ENCODE peak calls at places on chromosome 19, in ten cellular contexts. One of them, this sample, is unnamed.
A peak's percentile ranks its signal among the peaks of the same experiment; 100 is the strongest.

GRCh38 chr19:17468302-17469091 is 1.8 kb upstream of the SLC27A1 start:
- DNase-seq in choroid plexus epithelial cell: peak; percentile 26
- DNase-seq in left ventricle myocardium inferior: peak; percentile 83
- DNase-seq in PC-3: no peak
- DNase-seq in astrocyte of the spinal cord: no peak
- DNase-seq in lower lobe of right lung: peak; percentile 78
- DNase-seq in mesothelial cell of epicardium: no peak
- DNase-seq in GM23338: peak; percentile 46
- DNase-seq in glutamatergic neuron: no peak
- DNase-seq in AG10803: peak; percentile 55
- DNase-seq in this sample: no peak

GRCh38 chr19:6484251-6484650 is 2.7 kb upstream of the DENND1C start:
- DNase-seq in GM23338: no peak
- DNase-seq in PC-3: no peak
- DNase-seq in glutamatergic neuron: no peak
- DNase-seq in left ventricle myocardium inferior: no peak
- DNase-seq in lower lobe of right lung: peak; percentile 61
- DNase-seq in mesothelial cell of epicardium: no peak
- DNase-seq in AG10803: no peak
- DNase-seq in astrocyte of the spinal cord: no peak
- DNase-seq in choroid plexus epithelial cell: no peak
- DNase-seq in this sample: no peak

GRCh38 chr19:3117746-3118145 is 18.1 kb upstream of the GNA15 start:
- DNase-seq in left ventricle myocardium inferior: no peak
- DNase-seq in PC-3: no peak
- DNase-seq in mesothelial cell of epicardium: no peak
- DNase-seq in astrocyte of the spinal cord: no peak
- DNase-seq in lower lobe of right lung: no peak
- DNase-seq in choroid plexus epithelial cell: no peak
- DNase-seq in AG10803: no peak
- DNase-seq in GM23338: no peak
- DNase-seq in glutamatergic neuron: no peak
- DNase-seq in this sample: no peak

GRCh38 chr19:34351382-34351802 is 13.6 kb upstream of the GPI start:
- DNase-seq in lower lobe of right lung: no peak
- DNase-seq in choroid plexus epithelial cell: peak; percentile 42
- DNase-seq in left ventricle myocardium inferior: no peak
- DNase-seq in GM23338: no peak
- DNase-seq in glutamatergic neuron: no peak
- DNase-seq in mesothelial cell of epicardium: no peak
- DNase-seq in AG10803: no peak
- DNase-seq in astrocyte of the spinal cord: no peak
- DNase-seq in PC-3: peak; percentile 4
- DNase-seq in this sample: no peak

GRCh38 chr19:648904-649733 is 9.4 kb downstream of the FGF22 start:
- DNase-seq in AG10803: no peak
- DNase-seq in glutamatergic neuron: no peak
- DNase-seq in choroid plexus epithelial cell: no peak
- DNase-seq in left ventricle myocardium inferior: no peak
- DNase-seq in astrocyte of the spinal cord: no peak
- DNase-seq in mesothelial cell of epicardium: no peak
- DNase-seq in PC-3: no peak
- DNase-seq in lower lobe of right lung: no peak
- DNase-seq in GM23338: no peak
- DNase-seq in this sample: no peak

GRCh38 chr19:30003862-30004261 is 61.8 kb downstream of the URI1 start:
- DNase-seq in astrocyte of the spinal cord: no peak
- DNase-seq in PC-3: no peak
- DNase-seq in glutamatergic neuron: no peak
- DNase-seq in choroid plexus epithelial cell: peak; percentile 20
- DNase-seq in GM23338: no peak
- DNase-seq in AG10803: no peak
- DNase-seq in left ventricle myocardium inferior: no peak
- DNase-seq in lower lobe of right lung: no peak
- DNase-seq in mesothelial cell of epicardium: no peak
- DNase-seq in this sample: no peak

GRCh38 chr19:54607782-54608150 is 14.3 kb downstream of the LILRA1 start:
- DNase-seq in glutamatergic neuron: no peak
- DNase-seq in lower lobe of right lung: no peak
- DNase-seq in GM23338: no peak
- DNase-seq in choroid plexus epithelial cell: no peak
- DNase-seq in AG10803: no peak
- DNase-seq in mesothelial cell of epicardium: no peak
- DNase-seq in astrocyte of the spinal cord: no peak
- DNase-seq in left ventricle myocardium inferior: no peak
- DNase-seq in PC-3: no peak
- DNase-seq in this sample: no peak

GRCh38 chr19:48135411-48135810 is 24.8 kb upstream of the PLA2G4C start:
- DNase-seq in GM23338: peak; percentile 29
- DNase-seq in PC-3: no peak
- DNase-seq in lower lobe of right lung: no peak
- DNase-seq in choroid plexus epithelial cell: no peak
- DNase-seq in AG10803: no peak
- DNase-seq in astrocyte of the spinal cord: no peak
- DNase-seq in mesothelial cell of epicardium: no peak
- DNase-seq in left ventricle myocardium inferior: no peak
- DNase-seq in glutamatergic neuron: no peak
- DNase-seq in this sample: no peak

GRCh38 chr19:6663236-6664187 is 6.4 kb downstream of the TNFSF14 start:
- DNase-seq in lower lobe of right lung: no peak
- DNase-seq in choroid plexus epithelial cell: no peak
- DNase-seq in glutamatergic neuron: no peak
- DNase-seq in GM23338: no peak
- DNase-seq in AG10803: peak; percentile 13
- DNase-seq in astrocyte of the spinal cord: no peak
- DNase-seq in mesothelial cell of epicardium: no peak
- DNase-seq in PC-3: peak; percentile 28
- DNase-seq in left ventricle myocardium inferior: no peak
- DNase-seq in this sample: no peak

GRCh38 chr19:4547303-4548237 is 7.7 kb upstream of the LRG1 start:
- DNase-seq in glutamatergic neuron: no peak
- DNase-seq in mesothelial cell of epicardium: no peak
- DNase-seq in astrocyte of the spinal cord: no peak
- DNase-seq in left ventricle myocardium inferior: no peak
- DNase-seq in PC-3: peak; percentile 51
- DNase-seq in AG10803: no peak
- DNase-seq in choroid plexus epithelial cell: no peak
- DNase-seq in GM23338: no peak
- DNase-seq in lower lobe of right lung: peak; percentile 77
- DNase-seq in this sample: no peak
- TF ChIP-seq CTCF in glutamatergic neuron: no peak
- TF ChIP-seq CTCF in mesothelial cell of epicardium: no peak
- TF ChIP-seq CTCF in astrocyte of the spinal cord: peak; percentile 48
- TF ChIP-seq CTCF in left ventricle myocardium inferior: peak; percentile 35
- TF ChIP-seq CTCF in PC-3: peak; percentile 71
- TF ChIP-seq CTCF in AG10803: peak; percentile 28
- TF ChIP-seq CTCF in choroid plexus epithelial cell: peak; percentile 60
- TF ChIP-seq CTCF in GM23338: peak; percentile 56
- TF ChIP-seq CTCF in lower lobe of right lung: peak; percentile 33
- TF ChIP-seq CTCF in this sample: peak; percentile 32

GRCh38 chr19:14317157-14317556 is 64.1 kb upstream of the ADGRE5 start:
- DNase-seq in mesothelial cell of epicardium: no peak
- DNase-seq in choroid plexus epithelial cell: no peak
- DNase-seq in GM23338: no peak
- DNase-seq in lower lobe of right lung: no peak
- DNase-seq in glutamatergic neuron: no peak
- DNase-seq in astrocyte of the spinal cord: no peak
- DNase-seq in AG10803: no peak
- DNase-seq in left ventricle myocardium inferior: no peak
- DNase-seq in PC-3: no peak
- DNase-seq in this sample: no peak

GRCh38 chr19:14320253-14320652 is 61.0 kb upstream of the ADGRE5 start:
- DNase-seq in choroid plexus epithelial cell: no peak
- DNase-seq in PC-3: no peak
- DNase-seq in left ventricle myocardium inferior: no peak
- DNase-seq in mesothelial cell of epicardium: no peak
- DNase-seq in astrocyte of the spinal cord: no peak
- DNase-seq in lower lobe of right lung: no peak
- DNase-seq in glutamatergic neuron: no peak
- DNase-seq in GM23338: no peak
- DNase-seq in AG10803: no peak
- DNase-seq in this sample: no peak

GRCh38 chr19:14318873-14319272 is 62.4 kb upstream of the ADGRE5 start:
- DNase-seq in astrocyte of the spinal cord: no peak
- DNase-seq in PC-3: no peak
- DNase-seq in choroid plexus epithelial cell: peak; percentile 7
- DNase-seq in mesothelial cell of epicardium: no peak
- DNase-seq in AG10803: no peak
- DNase-seq in lower lobe of right lung: peak; percentile 50
- DNase-seq in left ventricle myocardium inferior: no peak
- DNase-seq in GM23338: peak; percentile 80
- DNase-seq in glutamatergic neuron: peak; percentile 25
- DNase-seq in this sample: peak; percentile 16

GRCh38 chr19:14310055-14310454 is 71.2 kb upstream of the ADGRE5 start:
- DNase-seq in lower lobe of right lung: no peak
- DNase-seq in mesothelial cell of epicardium: no peak
- DNase-seq in astrocyte of the spinal cord: no peak
- DNase-seq in left ventricle myocardium inferior: no peak
- DNase-seq in AG10803: no peak
- DNase-seq in glutamatergic neuron: no peak
- DNase-seq in choroid plexus epithelial cell: no peak
- DNase-seq in PC-3: no peak
- DNase-seq in GM23338: no peak
- DNase-seq in this sample: no peak

DNA sequence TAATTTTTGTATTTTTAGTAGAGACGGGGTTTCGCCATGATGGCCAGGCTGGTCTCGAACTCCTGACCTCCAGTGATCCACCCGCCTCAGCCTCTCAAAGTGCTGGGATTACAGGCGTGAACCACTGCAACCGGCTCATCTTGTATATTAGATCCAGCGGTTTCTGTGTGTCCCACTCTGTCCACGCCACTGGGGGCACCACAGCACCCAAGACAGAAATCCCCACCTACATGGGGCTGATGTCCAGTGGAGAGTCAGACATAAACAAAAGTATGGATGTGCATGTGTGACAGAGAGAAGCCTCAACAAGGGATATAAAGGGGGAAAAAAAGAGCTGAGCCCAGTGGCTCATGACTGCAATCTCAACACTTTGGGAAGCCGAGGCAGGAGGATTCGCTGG is 65.8 kb upstream of the ADGRE5 start:
- DNase-seq in astrocyte of the spinal cord: no peak
- DNase-seq in GM23338: no peak
- DNase-seq in choroid plexus epithelial cell: peak; percentile 6
- DNase-seq in glutamatergic neuron: no peak
- DNase-seq in mesothelial cell of epicardium: no peak
- DNase-seq in AG10803: no peak
- DNase-seq in left ventricle myocardium inferior: no peak
- DNase-seq in lower lobe of right lung: no peak
- DNase-seq in PC-3: no peak
- DNase-seq in this sample: no peak
- TF ChIP-seq CTCF in astrocyte of the spinal cord: peak; percentile 20
- TF ChIP-seq CTCF in GM23338: peak; percentile 16
- TF ChIP-seq CTCF in choroid plexus epithelial cell: peak; percentile 29
- TF ChIP-seq CTCF in glutamatergic neuron: no peak
- TF ChIP-seq CTCF in mesothelial cell of epicardium: no peak
- TF ChIP-seq CTCF in AG10803: peak; percentile 7
- TF ChIP-seq CTCF in left ventricle myocardium inferior: no peak
- TF ChIP-seq CTCF in lower lobe of right lung: no peak
- TF ChIP-seq CTCF in PC-3: peak; percentile 23
- TF ChIP-seq CTCF in this sample: no peak

DNA sequence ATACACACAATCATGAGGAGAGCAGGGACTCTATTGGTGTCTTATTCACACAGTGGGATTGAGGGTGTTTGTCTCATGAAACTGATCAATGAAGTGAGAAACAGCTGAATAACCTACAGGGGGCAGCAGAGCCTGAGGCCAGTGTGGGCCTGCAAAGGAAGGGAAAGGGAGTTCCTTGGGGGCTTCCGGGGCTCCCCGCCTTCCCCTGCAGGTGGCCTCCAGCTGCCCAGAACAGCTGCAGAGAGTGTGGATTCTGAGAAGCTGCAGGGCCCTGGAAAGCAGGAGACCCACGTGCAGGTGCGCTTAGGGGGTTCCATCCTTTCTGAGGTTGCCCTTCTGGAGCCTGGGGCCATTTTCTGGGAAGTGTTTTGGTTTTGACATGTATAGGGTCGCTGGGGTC is 20.1 kb downstream of the ZNF763 start:
- DNase-seq in mesothelial cell of epicardium: no peak
- DNase-seq in PC-3: no peak
- DNase-seq in glutamatergic neuron: peak; percentile 29
- DNase-seq in lower lobe of right lung: no peak
- DNase-seq in choroid plexus epithelial cell: no peak
- DNase-seq in left ventricle myocardium inferior: no peak
- DNase-seq in GM23338: peak; percentile 94
- DNase-seq in astrocyte of the spinal cord: no peak
- DNase-seq in AG10803: no peak
- DNase-seq in this sample: peak; percentile 20
- TF ChIP-seq CTCF in mesothelial cell of epicardium: no peak
- TF ChIP-seq CTCF in PC-3: peak; percentile 25
- TF ChIP-seq CTCF in glutamatergic neuron: peak; percentile 43
- TF ChIP-seq CTCF in lower lobe of right lung: no peak
- TF ChIP-seq CTCF in choroid plexus epithelial cell: peak; percentile 12
- TF ChIP-seq CTCF in left ventricle myocardium inferior: peak; percentile 19
- TF ChIP-seq CTCF in GM23338: peak; percentile 89
- TF ChIP-seq CTCF in astrocyte of the spinal cord: no peak
- TF ChIP-seq CTCF in AG10803: no peak
- TF ChIP-seq CTCF in this sample: peak; percentile 41

GRCh38 chr19:9883231-9883758 is 48.2 kb downstream of the PIN1 start:
- DNase-seq in astrocyte of the spinal cord: no peak
- DNase-seq in PC-3: peak; percentile 87
- DNase-seq in mesothelial cell of epicardium: no peak
- DNase-seq in choroid plexus epithelial cell: no peak
- DNase-seq in AG10803: no peak
- DNase-seq in left ventricle myocardium inferior: no peak
- DNase-seq in glutamatergic neuron: peak; percentile 83
- DNase-seq in GM23338: peak; percentile 38
- DNase-seq in lower lobe of right lung: no peak
- DNase-seq in this sample: no peak

GRCh38 chr19:9881720-9882119 is 46.6 kb downstream of the PIN1 start:
- DNase-seq in AG10803: no peak
- DNase-seq in choroid plexus epithelial cell: no peak
- DNase-seq in PC-3: peak; percentile 58
- DNase-seq in glutamatergic neuron: no peak
- DNase-seq in left ventricle myocardium inferior: no peak
- DNase-seq in astrocyte of the spinal cord: no peak
- DNase-seq in lower lobe of right lung: no peak
- DNase-seq in GM23338: no peak
- DNase-seq in mesothelial cell of epicardium: no peak
- DNase-seq in this sample: no peak

GRCh38 chr19:9883764-9884163 is 48.6 kb downstream of the PIN1 start:
- DNase-seq in GM23338: no peak
- DNase-seq in astrocyte of the spinal cord: no peak
- DNase-seq in PC-3: no peak
- DNase-seq in glutamatergic neuron: no peak
- DNase-seq in mesothelial cell of epicardium: no peak
- DNase-seq in left ventricle myocardium inferior: no peak
- DNase-seq in AG10803: no peak
- DNase-seq in choroid plexus epithelial cell: no peak
- DNase-seq in lower lobe of right lung: no peak
- DNase-seq in this sample: no peak

GRCh38 chr19:9885077-9885552 is 50.0 kb downstream of the PIN1 start:
- DNase-seq in left ventricle myocardium inferior: peak; percentile 41
- DNase-seq in astrocyte of the spinal cord: no peak
- DNase-seq in GM23338: peak; percentile 56
- DNase-seq in choroid plexus epithelial cell: peak; percentile 38
- DNase-seq in lower lobe of right lung: no peak
- DNase-seq in glutamatergic neuron: no peak
- DNase-seq in mesothelial cell of epicardium: no peak
- DNase-seq in AG10803: peak; percentile 39
- DNase-seq in PC-3: peak; percentile 23
- DNase-seq in this sample: no peak
- TF ChIP-seq CTCF in left ventricle myocardium inferior: peak; percentile 44
- TF ChIP-seq CTCF in astrocyte of the spinal cord: peak; percentile 44
- TF ChIP-seq CTCF in GM23338: peak; percentile 38
- TF ChIP-seq CTCF in choroid plexus epithelial cell: peak; percentile 67
- TF ChIP-seq CTCF in lower lobe of right lung: peak; percentile 20
- TF ChIP-seq CTCF in glutamatergic neuron: peak; percentile 30
- TF ChIP-seq CTCF in mesothelial cell of epicardium: no peak
- TF ChIP-seq CTCF in AG10803: peak; percentile 53
- TF ChIP-seq CTCF in PC-3: peak; percentile 45
- TF ChIP-seq CTCF in this sample: no peak

This sample was measured in neural crest cell.